ENCODE peak calls at places on chromosomes 12 and 14, in eight cellular contexts. B is aorta; P is B cell; H is right cardiac atrium; Z is activated naive CD4-positive, alpha-beta T cell treated with anti-CD3 and anti-CD28 coated beads, Interleukin-2, amount 50 U/mL, for 72 hours; R is heart right ventricle; U is CD4-positive, CD25-positive, alpha-beta regulatory T cell; N is naive thymus-derived CD4-positive, alpha-beta T cell. S is an unnamed sample.

GRCh38 chr12:123384318-123384993 is 524 bp downstream of the KMT5A start:
- ATAC-seq in Z (no peak), N (no peak), R (no peak), H (no peak), B (no peak), U (peak), P (no peak), S (no peak)

GRCh38 chr12:41709463-41710285 is 435.0 kb downstream of the GXYLT1 start:
- ATAC-seq in B (no peak), Z (no peak), P (no peak), N (no peak), R (peak), H (no peak), U (no peak), S (peak)

GRCh38 chr12:132170094-132170636 is 25.9 kb downstream of the NOC4L start:
- ATAC-seq in B (no peak), U (no peak), N (no peak), H (no peak), P (no peak), R (no peak), Z (no peak), S (no peak)

GRCh38 chr12:112939761-112940357 is 1.6 kb downstream of the OAS3 start:
- ATAC-seq in R (no peak), H (no peak), Z (no peak), B (no peak), P (peak), N (no peak), U (peak), S (no peak)

GRCh38 chr14:103593577-103593976 is 30.8 kb downstream of the COA8 start:
- ATAC-seq in R (no peak), B (no peak), Z (peak), H (no peak), N (peak), P (peak), U (no peak), S (peak)

GRCh38 chr14:94196057-94196456 is 21.9 kb downstream of the PPP4R4 start:
- ATAC-seq in U (no peak), H (no peak), Z (no peak), P (no peak), N (no peak), B (no peak), R (no peak), S (no peak)

GRCh38 chr14:65297744-65298143 is 114.8 kb upstream of the FUT8 start:
- ATAC-seq in U (no peak), H (no peak), N (no peak), P (no peak), Z (no peak), B (no peak), R (no peak), S (no peak)

GRCh38 chr14:50667491-50668007 is 557 bp downstream of the SAV1 start:
- ATAC-seq in P (peak), Z (peak), H (peak), N (peak), R (peak), B (peak), U (peak), S (peak)

GRCh38 chr14:95895720-95896119 is 19.1 kb downstream of the TUNAR start:
- ATAC-seq in N (no peak), Z (no peak), B (no peak), P (no peak), U (no peak), H (no peak), R (no peak), S (no peak)

GRCh38 chr12:48788852-48789775 is at the start of gene ADCY6:
- ATAC-seq in B (peak), Z (peak), H (peak), U (no peak), P (peak), N (peak), R (peak), S (peak)

GRCh38 chr12:12839003-12839395 is 25.9 kb downstream of the DDX47 start:
- ATAC-seq in N (peak), B (no peak), U (peak), Z (no peak), P (no peak), R (no peak), H (no peak), S (no peak)

GRCh38 chr12:50924131-50924438 is 28.3 kb upstream of the HIGD1C start:
- ATAC-seq in Z (peak), U (no peak), R (peak), N (peak), B (peak), H (no peak), P (peak), S (peak)

GRCh38 chr12:95169368-95169767 is 47.9 kb downstream of the FGD6 start:
- ATAC-seq in Z (no peak), H (peak), U (no peak), P (no peak), B (no peak), R (no peak), N (no peak), S (no peak)

GRCh38 chr14:66508846-66509621 is 1.1 kb downstream of the GPHN start:
- ATAC-seq in R (peak), Z (peak), B (peak), H (peak), U (no peak), N (no peak), P (peak), S (no peak)

GRCh38 chr12:83092101-83092500 is 405.4 kb downstream of the TMTC2 start:
- ATAC-seq in H (no peak), B (no peak), R (no peak), P (no peak), U (no peak), N (no peak), Z (no peak), S (no peak)

S was measured in gastroesophageal sphincter.